ENCODE peak calls at places on chromosomes 13 and 19, in seven cellular contexts. One of them, this sample, is unnamed.

GRCh38 chr19:47729468-47729798 is 15.9 kb upstream of the NOP53 start:
- DNase-seq in GM12865: no peak
- DNase-seq in body of pancreas: peak
- DNase-seq in CD4-positive, CD25-positive, alpha-beta regulatory T cell: no peak
- DNase-seq in GM23338: peak
- DNase-seq in lower leg skin: peak
- DNase-seq in mammary epithelial cell: peak
- DNase-seq in this sample: no peak

GRCh38 chr19:33621811-33622504 is at the start of gene CHST8:
- DNase-seq in GM12865: no peak
- DNase-seq in body of pancreas: peak
- DNase-seq in CD4-positive, CD25-positive, alpha-beta regulatory T cell: no peak
- DNase-seq in GM23338: peak
- DNase-seq in lower leg skin: no peak
- DNase-seq in mammary epithelial cell: peak
- DNase-seq in this sample: no peak

GRCh38 chr19:12567951-12568350 is 16.7 kb upstream of the ZNF564 start:
- DNase-seq in GM12865: no peak
- DNase-seq in body of pancreas: no peak
- DNase-seq in CD4-positive, CD25-positive, alpha-beta regulatory T cell: no peak
- DNase-seq in GM23338: no peak
- DNase-seq in lower leg skin: no peak
- DNase-seq in mammary epithelial cell: no peak
- DNase-seq in this sample: no peak

GRCh38 chr19:14141041-14141440 is 4.7 kb upstream of the ASF1B start:
- DNase-seq in GM12865: no peak
- DNase-seq in body of pancreas: no peak
- DNase-seq in CD4-positive, CD25-positive, alpha-beta regulatory T cell: no peak
- DNase-seq in GM23338: no peak
- DNase-seq in lower leg skin: no peak
- DNase-seq in mammary epithelial cell: no peak
- DNase-seq in this sample: no peak

GRCh38 chr19:51441410-51442390 is 16.6 kb downstream of the SIGLEC8 start:
- DNase-seq in GM12865: peak
- DNase-seq in body of pancreas: no peak
- DNase-seq in CD4-positive, CD25-positive, alpha-beta regulatory T cell: peak
- DNase-seq in GM23338: no peak
- DNase-seq in lower leg skin: peak
- DNase-seq in mammary epithelial cell: peak
- DNase-seq in this sample: no peak

GRCh38 chr19:18408053-18408476 is 10.6 kb upstream of the LRRC25 start:
- DNase-seq in GM12865: peak
- DNase-seq in body of pancreas: peak
- DNase-seq in CD4-positive, CD25-positive, alpha-beta regulatory T cell: no peak
- DNase-seq in GM23338: peak
- DNase-seq in lower leg skin: no peak
- DNase-seq in mammary epithelial cell: no peak
- DNase-seq in this sample: no peak

GRCh38 chr19:33872445-33873320 is 76.0 kb downstream of the KCTD15 start:
- DNase-seq in GM12865: no peak
- DNase-seq in body of pancreas: no peak
- DNase-seq in CD4-positive, CD25-positive, alpha-beta regulatory T cell: no peak
- DNase-seq in GM23338: no peak
- DNase-seq in lower leg skin: peak
- DNase-seq in mammary epithelial cell: peak
- DNase-seq in this sample: no peak

GRCh38 chr13:81184556-81185265 is 843.8 kb upstream of the SPRY2 start:
- DNase-seq in GM12865: no peak
- DNase-seq in body of pancreas: no peak
- DNase-seq in CD4-positive, CD25-positive, alpha-beta regulatory T cell: no peak
- DNase-seq in GM23338: no peak
- DNase-seq in lower leg skin: no peak
- DNase-seq in mammary epithelial cell: no peak
- DNase-seq in this sample: no peak

GRCh38 chr19:54470276-54470887 is 2.7 kb downstream of the CDC42EP5 start:
- DNase-seq in GM12865: no peak
- DNase-seq in body of pancreas: no peak
- DNase-seq in CD4-positive, CD25-positive, alpha-beta regulatory T cell: no peak
- DNase-seq in GM23338: no peak
- DNase-seq in lower leg skin: no peak
- DNase-seq in mammary epithelial cell: no peak
- DNase-seq in this sample: no peak

GRCh38 chr19:54470991-54471782 is 1.9 kb downstream of the CDC42EP5 start:
- DNase-seq in GM12865: no peak
- DNase-seq in body of pancreas: peak
- DNase-seq in CD4-positive, CD25-positive, alpha-beta regulatory T cell: no peak
- DNase-seq in GM23338: peak
- DNase-seq in lower leg skin: peak
- DNase-seq in mammary epithelial cell: no peak
- DNase-seq in this sample: no peak

GRCh38 chr19:54473983-54474382 is 887 bp upstream of the CDC42EP5 start:
- DNase-seq in GM12865: no peak
- DNase-seq in body of pancreas: no peak
- DNase-seq in CD4-positive, CD25-positive, alpha-beta regulatory T cell: no peak
- DNase-seq in GM23338: no peak
- DNase-seq in lower leg skin: no peak
- DNase-seq in mammary epithelial cell: no peak
- DNase-seq in this sample: no peak

GRCh38 chr19:54475706-54476105 is 2.6 kb upstream of the CDC42EP5 start:
- DNase-seq in GM12865: no peak
- DNase-seq in body of pancreas: no peak
- DNase-seq in CD4-positive, CD25-positive, alpha-beta regulatory T cell: no peak
- DNase-seq in GM23338: no peak
- DNase-seq in lower leg skin: no peak
- DNase-seq in mammary epithelial cell: no peak
- DNase-seq in this sample: no peak

GRCh38 chr19:54473071-54473941 is at the start of gene CDC42EP5:
- DNase-seq in GM12865: no peak
- DNase-seq in body of pancreas: peak
- DNase-seq in CD4-positive, CD25-positive, alpha-beta regulatory T cell: no peak
- DNase-seq in GM23338: peak
- DNase-seq in lower leg skin: peak
- DNase-seq in mammary epithelial cell: peak
- DNase-seq in this sample: no peak
- H3K4me3 ChIP-seq in GM12865: no peak
- H3K4me3 ChIP-seq in body of pancreas: no peak
- H3K4me3 ChIP-seq in CD4-positive, CD25-positive, alpha-beta regulatory T cell: no peak
- H3K4me3 ChIP-seq in GM23338: peak
- H3K4me3 ChIP-seq in lower leg skin: peak
- H3K4me3 ChIP-seq in mammary epithelial cell: peak
- H3K4me3 ChIP-seq in this sample: no peak

GRCh38 chr19:53132231-53132991 is at the start of gene ZNF415:
- DNase-seq in GM12865: no peak
- DNase-seq in body of pancreas: peak
- DNase-seq in CD4-positive, CD25-positive, alpha-beta regulatory T cell: peak
- DNase-seq in GM23338: peak
- DNase-seq in lower leg skin: peak
- DNase-seq in mammary epithelial cell: peak
- DNase-seq in this sample: peak

GRCh38 chr19:53136432-53136831 is 3.7 kb upstream of the ZNF415 start:
- DNase-seq in GM12865: no peak
- DNase-seq in body of pancreas: no peak
- DNase-seq in CD4-positive, CD25-positive, alpha-beta regulatory T cell: no peak
- DNase-seq in GM23338: no peak
- DNase-seq in lower leg skin: no peak
- DNase-seq in mammary epithelial cell: no peak
- DNase-seq in this sample: no peak

GRCh38 chr19:53130506-53130905 is 2.2 kb downstream of the ZNF415 start:
- DNase-seq in GM12865: no peak
- DNase-seq in body of pancreas: no peak
- DNase-seq in CD4-positive, CD25-positive, alpha-beta regulatory T cell: no peak
- DNase-seq in GM23338: peak
- DNase-seq in lower leg skin: no peak
- DNase-seq in mammary epithelial cell: no peak
- DNase-seq in this sample: no peak

GRCh38 chr19:53131085-53131484 is 1.6 kb downstream of the ZNF415 start:
- DNase-seq in GM12865: no peak
- DNase-seq in body of pancreas: no peak
- DNase-seq in CD4-positive, CD25-positive, alpha-beta regulatory T cell: no peak
- DNase-seq in GM23338: peak
- DNase-seq in lower leg skin: no peak
- DNase-seq in mammary epithelial cell: no peak
- DNase-seq in this sample: no peak

DNA sequence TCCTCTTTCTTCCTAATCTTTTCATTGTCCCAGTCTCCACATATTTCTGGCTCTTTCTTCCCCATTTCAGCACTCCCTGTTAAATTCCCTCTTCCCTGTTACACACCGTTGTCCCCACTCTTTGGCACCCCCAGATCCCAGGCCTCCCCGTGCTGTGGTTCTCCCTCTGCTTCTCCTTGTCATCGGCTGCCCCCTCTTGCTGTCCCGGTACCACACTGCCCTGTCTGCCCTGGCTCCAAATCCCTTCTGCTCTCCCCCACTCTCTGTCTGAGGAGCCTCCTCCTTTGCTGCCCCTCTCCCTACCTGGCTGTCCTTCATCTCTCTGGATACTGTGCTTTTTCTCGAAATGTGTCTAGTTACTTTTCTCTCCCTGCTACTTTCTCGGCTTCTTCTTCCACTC is 978 bp downstream of the ZNF415 start:
- DNase-seq in GM12865: no peak
- DNase-seq in body of pancreas: no peak
- DNase-seq in CD4-positive, CD25-positive, alpha-beta regulatory T cell: no peak
- DNase-seq in GM23338: peak
- DNase-seq in lower leg skin: no peak
- DNase-seq in mammary epithelial cell: no peak
- DNase-seq in this sample: no peak
- H3K4me3 ChIP-seq in GM12865: no peak
- H3K4me3 ChIP-seq in body of pancreas: peak
- H3K4me3 ChIP-seq in CD4-positive, CD25-positive, alpha-beta regulatory T cell: peak
- H3K4me3 ChIP-seq in GM23338: peak
- H3K4me3 ChIP-seq in lower leg skin: no peak
- H3K4me3 ChIP-seq in mammary epithelial cell: no peak
- H3K4me3 ChIP-seq in this sample: peak

GRCh38 chr13:26953273-26953672 is 192.7 kb upstream of the GPR12 start:
- DNase-seq in GM12865: no peak
- DNase-seq in body of pancreas: no peak
- DNase-seq in CD4-positive, CD25-positive, alpha-beta regulatory T cell: no peak
- DNase-seq in GM23338: no peak
- DNase-seq in lower leg skin: no peak
- DNase-seq in mammary epithelial cell: no peak
- DNase-seq in this sample: no peak

GRCh38 chr13:26952551-26953138 is 192.1 kb upstream of the GPR12 start:
- DNase-seq in GM12865: no peak
- DNase-seq in body of pancreas: no peak
- DNase-seq in CD4-positive, CD25-positive, alpha-beta regulatory T cell: no peak
- DNase-seq in GM23338: no peak
- DNase-seq in lower leg skin: no peak
- DNase-seq in mammary epithelial cell: no peak
- DNase-seq in this sample: no peak

GRCh38 chr13:26950968-26951367 is 190.4 kb upstream of the GPR12 start:
- DNase-seq in GM12865: no peak
- DNase-seq in body of pancreas: no peak
- DNase-seq in CD4-positive, CD25-positive, alpha-beta regulatory T cell: no peak
- DNase-seq in GM23338: no peak
- DNase-seq in lower leg skin: no peak
- DNase-seq in mammary epithelial cell: no peak
- DNase-seq in this sample: no peak

GRCh38 chr13:26950546-26950945 is 190.0 kb upstream of the GPR12 start:
- DNase-seq in GM12865: no peak
- DNase-seq in body of pancreas: no peak
- DNase-seq in CD4-positive, CD25-positive, alpha-beta regulatory T cell: no peak
- DNase-seq in GM23338: no peak
- DNase-seq in lower leg skin: no peak
- DNase-seq in mammary epithelial cell: no peak
- DNase-seq in this sample: no peak

DNA sequence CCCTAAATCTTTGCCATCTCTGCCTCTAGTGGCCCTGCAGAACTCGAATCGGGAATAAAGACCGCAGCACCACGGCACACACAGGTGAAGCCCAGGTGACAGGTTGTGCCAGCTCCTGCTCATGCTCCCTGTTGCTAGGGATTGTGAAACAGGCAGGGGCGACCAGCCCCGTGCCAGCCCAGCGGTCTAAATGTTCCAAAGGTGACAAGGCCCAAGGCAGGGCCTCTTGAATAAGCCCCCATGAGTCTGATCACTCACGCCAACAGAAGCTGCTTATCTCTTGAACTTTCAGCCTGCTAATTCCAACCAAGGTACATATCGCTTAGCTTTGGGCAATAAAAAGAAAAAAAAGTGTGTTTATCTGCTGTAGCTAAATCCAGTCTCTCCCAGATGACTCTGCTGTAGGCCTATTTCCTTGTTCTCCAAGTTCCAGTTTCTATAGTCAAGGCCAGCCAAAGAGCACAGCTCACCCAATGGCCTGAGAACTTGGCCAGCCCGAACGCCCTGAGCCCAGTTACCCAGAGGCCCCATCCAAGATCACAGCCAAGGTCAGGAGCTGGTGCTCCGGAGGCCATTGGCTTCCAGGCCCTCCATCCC is 191.1 kb upstream of the GPR12 start:
- DNase-seq in GM12865: no peak
- DNase-seq in body of pancreas: peak
- DNase-seq in CD4-positive, CD25-positive, alpha-beta regulatory T cell: no peak
- DNase-seq in GM23338: no peak
- DNase-seq in lower leg skin: no peak
- DNase-seq in mammary epithelial cell: no peak
- DNase-seq in this sample: no peak
- H3K4me3 ChIP-seq in GM12865: no peak
- H3K4me3 ChIP-seq in body of pancreas: no peak
- H3K4me3 ChIP-seq in CD4-positive, CD25-positive, alpha-beta regulatory T cell: no peak
- H3K4me3 ChIP-seq in GM23338: no peak
- H3K4me3 ChIP-seq in lower leg skin: no peak
- H3K4me3 ChIP-seq in mammary epithelial cell: no peak
- H3K4me3 ChIP-seq in this sample: no peak

GRCh38 chr13:40271511-40271910 is 394.9 kb downstream of the FOXO1 start:
- DNase-seq in GM12865: peak
- DNase-seq in body of pancreas: peak
- DNase-seq in CD4-positive, CD25-positive, alpha-beta regulatory T cell: no peak
- DNase-seq in GM23338: no peak
- DNase-seq in lower leg skin: no peak
- DNase-seq in mammary epithelial cell: no peak
- DNase-seq in this sample: no peak

GRCh38 chr13:40273173-40274000 is 393.1 kb downstream of the FOXO1 start:
- DNase-seq in GM12865: no peak
- DNase-seq in body of pancreas: no peak
- DNase-seq in CD4-positive, CD25-positive, alpha-beta regulatory T cell: no peak
- DNase-seq in GM23338: peak
- DNase-seq in lower leg skin: no peak
- DNase-seq in mammary epithelial cell: no peak
- DNase-seq in this sample: no peak

GRCh38 chr13:40272776-40273139 is 393.7 kb downstream of the FOXO1 start:
- DNase-seq in GM12865: no peak
- DNase-seq in body of pancreas: no peak
- DNase-seq in CD4-positive, CD25-positive, alpha-beta regulatory T cell: no peak
- DNase-seq in GM23338: no peak
- DNase-seq in lower leg skin: no peak
- DNase-seq in mammary epithelial cell: peak
- DNase-seq in this sample: no peak

GRCh38 chr13:40275155-40275554 is 391.3 kb downstream of the FOXO1 start:
- DNase-seq in GM12865: peak
- DNase-seq in body of pancreas: no peak
- DNase-seq in CD4-positive, CD25-positive, alpha-beta regulatory T cell: no peak
- DNase-seq in GM23338: no peak
- DNase-seq in lower leg skin: no peak
- DNase-seq in mammary epithelial cell: no peak
- DNase-seq in this sample: no peak

DNA sequence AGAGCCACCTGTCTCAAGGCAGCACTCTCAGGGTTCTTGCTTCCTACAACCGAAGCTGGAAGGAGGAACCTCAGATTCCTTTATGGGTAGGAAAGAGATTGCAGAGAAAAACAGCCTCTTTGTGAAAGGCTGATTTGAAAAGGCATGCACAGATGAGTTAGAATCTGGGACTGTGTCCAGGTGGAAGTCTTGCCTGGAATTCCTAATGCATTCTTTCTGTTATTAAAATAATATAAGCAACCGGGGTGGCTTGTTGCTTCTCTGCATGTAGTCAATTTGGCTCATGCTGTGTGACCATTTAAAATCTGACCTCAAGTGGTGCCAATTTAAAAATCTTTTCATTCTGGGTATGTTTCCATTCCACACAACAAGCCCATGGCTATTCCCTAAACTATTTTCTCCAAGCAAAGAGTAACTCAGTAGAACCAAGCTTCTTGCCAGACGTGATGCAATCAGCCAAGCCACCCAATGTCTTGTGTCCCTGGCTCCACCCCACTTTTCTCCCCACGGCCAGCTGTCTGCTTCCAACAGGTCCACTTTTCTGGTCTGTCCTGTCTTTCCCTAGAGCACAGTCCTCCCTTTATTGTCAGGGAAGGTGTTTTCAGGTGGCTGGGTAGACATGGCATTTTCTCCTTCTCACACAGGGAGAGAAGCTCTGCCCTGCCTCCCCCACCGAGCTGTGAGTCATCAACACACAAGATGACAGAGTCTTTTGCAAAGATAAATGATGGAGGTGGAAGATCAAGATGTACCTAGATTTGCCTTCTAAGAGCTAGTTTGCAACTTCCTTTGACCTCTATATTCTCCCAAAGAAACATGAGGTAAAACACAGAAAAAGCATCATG is 394.3 kb downstream of the FOXO1 start:
- DNase-seq in GM12865: no peak
- DNase-seq in body of pancreas: peak
- DNase-seq in CD4-positive, CD25-positive, alpha-beta regulatory T cell: peak
- DNase-seq in GM23338: no peak
- DNase-seq in lower leg skin: peak
- DNase-seq in mammary epithelial cell: peak
- DNase-seq in this sample: peak
- H3K4me3 ChIP-seq in GM12865: no peak
- H3K4me3 ChIP-seq in body of pancreas: no peak
- H3K4me3 ChIP-seq in CD4-positive, CD25-positive, alpha-beta regulatory T cell: no peak
- H3K4me3 ChIP-seq in GM23338: no peak
- H3K4me3 ChIP-seq in lower leg skin: no peak
- H3K4me3 ChIP-seq in mammary epithelial cell: no peak
- H3K4me3 ChIP-seq in this sample: no peak

This sample was measured in LNCaP clone FGC.